ENCODE peak calls at places on chromosomes 5 and 9, in five cellular contexts. J is nephron progenitor cell, O is HFFc6, E is AG04449, Y is fibroblast of villous mesenchyme. A is an unnamed sample.

GRCh38 chr5:52800394-52801213 is 12.9 kb downstream of the ITGA1 start:
- DNase-seq in J (peak), O (peak), E (no peak), Y (peak), A (peak)

GRCh38 chr9:136314056-136314416 is 10.1 kb upstream of the CCDC187 start:
- DNase-seq in J (no peak), O (no peak), E (no peak), Y (no peak), A (no peak)

GRCh38 chr5:168433982-168434381 is 52.3 kb upstream of the RARS1 start:
- DNase-seq in J (peak), O (no peak), E (no peak), Y (peak), A (peak)

GRCh38 chr9:20634895-20635294 is 12.6 kb upstream of the MLLT3 start:
- DNase-seq in J (no peak), O (no peak), E (no peak), Y (no peak), A (no peak)

GRCh38 chr5:135709998-135710670 is 124.3 kb upstream of the SLC25A48 start:
- DNase-seq in J (no peak), O (no peak), E (no peak), Y (no peak), A (no peak)

GRCh38 chr5:67045816-67046740 is 150.5 kb downstream of the CD180 start:
- DNase-seq in J (no peak), O (no peak), E (no peak), Y (no peak), A (no peak)

GRCh38 chr5:98106116-98107088 is 667.1 kb upstream of the RGMB start:
- DNase-seq in J (no peak), O (no peak), E (peak), Y (peak), A (no peak)

GRCh38 chr9:95516736-95517558 is at the start of gene PTCH1:
- DNase-seq in J (peak), O (no peak), E (no peak), Y (peak), A (peak)

GRCh38 chr5:79831381-79831780 is 141.7 kb downstream of the CMYA5 start:
- DNase-seq in J (no peak), O (no peak), E (no peak), Y (no peak), A (no peak)

GRCh38 chr5:148595697-148596096 is 58.6 kb downstream of the HTR4 start:
- DNase-seq in J (no peak), O (no peak), E (no peak), Y (no peak), A (no peak)

GRCh38 chr9:95336281-95336680 is 18.8 kb upstream of the FANCC start:
- DNase-seq in J (no peak), O (no peak), E (no peak), Y (no peak), A (peak)

GRCh38 chr5:151550146-151550545 is 41.0 kb downstream of the FAT2 start:
- DNase-seq in J (no peak), O (no peak), E (no peak), Y (no peak), A (no peak)

GRCh38 chr5:134989291-134989830 is 21.7 kb downstream of the CATSPER3 start:
- DNase-seq in J (no peak), O (no peak), E (no peak), Y (peak), A (peak)

GRCh38 chr5:36494028-36494427 is 112.4 kb upstream of the SLC1A3 start:
- DNase-seq in J (no peak), O (no peak), E (no peak), Y (no peak), A (no peak)

GRCh38 chr5:157744055-157745011 is 821 bp downstream of the LSM11 start:
- DNase-seq in J (no peak), O (no peak), E (no peak), Y (peak), A (no peak)

GRCh38 chr5:100789641-100790160 is 113.4 kb downstream of the ST8SIA4 start:
- DNase-seq in J (no peak), O (no peak), E (no peak), Y (no peak), A (no peak)

GRCh38 chr5:33715646-33716045 is 176.1 kb downstream of the ADAMTS12 start:
- DNase-seq in J (no peak), O (no peak), E (no peak), Y (no peak), A (peak)

GRCh38 chr9:114304416-114305188 is 18.3 kb upstream of the ORM1 start:
- DNase-seq in J (no peak), O (no peak), E (no peak), Y (no peak), A (no peak)

GRCh38 chr5:148760945-148761638 is 65.3 kb upstream of the ADRB2 start:
- DNase-seq in J (no peak), O (no peak), E (no peak), Y (no peak), A (no peak)

GRCh38 chr5:57442080-57442839 is 40.4 kb downstream of the ACTBL2 start:
- DNase-seq in J (no peak), O (peak), E (peak), Y (peak), A (peak)

GRCh38 chr5:36529142-36529541 is 77.3 kb upstream of the SLC1A3 start:
- DNase-seq in J (no peak), O (no peak), E (no peak), Y (no peak), A (no peak)

DNA sequence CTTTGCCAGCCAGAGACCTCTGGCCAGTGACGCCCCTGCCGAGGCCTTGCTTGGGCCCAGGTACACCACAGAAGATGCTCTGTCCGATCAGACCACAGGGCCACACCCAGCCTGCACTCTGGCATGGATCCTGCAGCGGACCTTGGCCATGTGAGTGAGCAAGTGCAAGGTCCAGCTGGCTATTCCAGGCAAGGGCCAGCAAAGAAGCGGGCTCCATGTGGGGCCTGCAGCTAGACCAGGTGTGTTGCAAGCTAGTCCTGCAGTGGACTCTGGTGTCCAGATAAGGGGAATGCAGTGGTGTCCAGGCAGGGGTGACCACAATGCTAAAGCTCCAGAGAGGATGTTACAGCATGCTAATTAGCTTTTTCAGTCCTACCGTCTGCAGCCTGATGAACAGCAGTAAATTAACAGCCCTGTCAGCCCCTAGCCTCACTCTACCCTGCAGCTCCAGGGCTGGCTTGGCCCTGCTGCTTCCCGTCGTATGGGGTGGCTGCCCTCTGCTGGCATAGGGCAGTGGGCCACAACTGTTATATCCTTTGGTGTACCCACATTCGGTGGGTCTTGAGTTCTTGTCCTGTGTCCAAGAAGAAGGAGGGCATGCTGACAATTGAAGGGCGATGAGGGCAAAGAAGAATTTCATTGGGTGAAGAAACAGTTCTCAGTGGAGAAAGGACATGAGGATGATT is 284.5 kb upstream of the POU5F2 start:
- DNase-seq in J (peak), O (no peak), E (no peak), Y (no peak), A (no peak)
- TF ChIP-seq CTCF in J (peak), O (peak), E (no peak), Y (peak), A (no peak)

DNA sequence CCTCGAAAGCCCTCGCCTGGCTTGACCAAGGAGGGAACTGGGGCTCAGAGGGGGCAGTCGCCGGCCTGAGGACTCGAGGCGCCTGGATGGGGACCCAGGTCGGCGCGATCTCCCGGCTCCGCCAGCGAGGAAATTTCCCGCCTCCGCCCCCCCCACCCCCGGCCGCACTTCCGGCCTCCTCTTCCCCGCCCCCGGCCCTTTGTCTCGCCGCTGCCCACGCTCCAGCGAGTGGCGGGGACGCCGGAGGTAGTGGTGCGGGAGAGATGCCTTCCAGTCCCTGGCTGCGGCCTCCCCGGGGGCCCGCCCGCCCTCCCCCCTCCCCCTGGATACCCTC is 441 bp upstream of the GPRIN1 start:
- DNase-seq in J (peak), O (no peak), E (no peak), Y (no peak), A (no peak)
- TF ChIP-seq CTCF in J (no peak), O (no peak), E (no peak), Y (no peak), A (no peak)

DNA sequence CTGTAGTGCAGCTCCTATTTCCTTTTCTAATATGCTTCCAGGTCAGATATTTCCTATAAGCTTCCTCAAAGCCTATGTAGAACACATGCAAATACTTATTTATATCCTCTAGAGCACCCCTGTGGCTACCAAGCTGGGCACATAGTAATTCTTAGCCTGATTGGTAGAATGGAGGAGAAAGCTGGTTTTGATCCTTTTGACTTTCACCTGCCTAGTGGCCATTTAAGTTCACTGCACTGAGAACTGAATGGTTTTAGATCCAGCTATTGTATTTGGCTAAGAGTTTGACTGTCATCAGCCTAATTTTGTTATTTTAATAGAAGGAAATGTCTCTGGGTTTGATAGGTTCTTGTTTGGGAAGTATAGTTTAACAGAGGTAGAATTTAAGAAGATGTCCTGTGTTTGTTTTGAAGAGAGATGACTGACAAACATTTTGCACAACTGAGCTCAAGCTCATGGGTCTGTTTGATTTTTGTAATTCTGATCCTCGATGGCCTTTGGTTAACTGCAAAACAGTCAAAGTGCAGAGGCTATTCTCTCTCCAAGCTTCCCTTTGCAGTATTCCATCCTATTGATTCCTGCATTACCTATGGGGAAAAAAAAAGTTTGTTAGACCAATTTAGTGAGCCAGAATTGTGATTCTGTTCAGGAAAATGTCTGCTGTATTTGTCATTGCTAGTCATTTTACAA is 85.4 kb downstream of the KCNN2 start:
- DNase-seq in J (no peak), O (no peak), E (no peak), Y (no peak), A (no peak)
- TF ChIP-seq CTCF in J (peak), O (peak), E (peak), Y (peak), A (peak)

GRCh38 chr9:91740713-91741112 is 209.3 kb downstream of the ROR2 start:
- DNase-seq in J (no peak), O (no peak), E (peak), Y (peak), A (peak)
- TF ChIP-seq CTCF in J (no peak), O (no peak), E (peak), Y (peak), A (peak)

DNA sequence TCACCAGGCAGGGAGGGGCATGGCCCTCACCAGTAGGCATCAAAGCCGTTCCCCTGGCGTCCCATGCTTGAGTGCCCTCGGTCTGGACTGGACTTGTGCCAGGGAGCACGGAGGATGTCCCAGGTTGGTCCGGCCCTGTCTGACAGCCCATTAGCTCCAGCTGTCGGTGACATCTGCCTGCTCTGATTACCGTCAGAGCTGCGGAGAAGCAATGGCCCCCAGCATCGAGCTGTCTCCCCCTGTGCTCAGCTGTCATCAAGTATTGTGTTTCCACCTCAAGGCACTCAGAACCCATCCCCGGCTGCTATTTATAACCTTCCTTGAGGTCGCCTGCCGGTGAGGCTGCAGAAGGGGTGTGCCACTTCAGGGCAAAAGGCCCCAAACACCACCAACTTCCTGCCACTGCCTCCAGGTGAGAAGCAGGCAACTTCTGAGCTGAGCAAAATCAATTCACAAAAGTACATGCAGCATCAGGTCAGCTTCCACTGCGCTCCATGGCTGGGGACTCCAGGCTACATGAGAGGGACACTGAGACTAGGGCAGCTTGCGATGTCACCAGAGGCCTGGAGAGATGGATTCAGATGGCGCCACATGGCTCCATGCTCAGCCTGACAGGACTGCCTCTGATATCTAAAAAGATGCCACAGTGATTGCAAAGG is 142.7 kb downstream of the C5orf15 start:
- DNase-seq in J (no peak), O (no peak), E (no peak), Y (no peak), A (no peak)
- TF ChIP-seq CTCF in J (no peak), O (no peak), E (no peak), Y (no peak), A (no peak)

A was measured in cardiac fibroblast.